ENCODE peak calls at places on chromosomes 12 and 14, in six cellular contexts. S is tibial artery; I is AG09309; L is stimulated activated CD4-positive, alpha-beta T cell treated with anti-CD3 and anti-CD28 coated beads, Interleukin-15, amount 100 ng/mL, for 1 hour; B is ureter; J is anterior cingulate cortex. T is an unnamed sample.

GRCh38 chr14:72617391-72618011 is 276.4 kb downstream of the DPF3 start:
- DNase-seq in S (no peak), I (no peak), L (no peak), B (no peak), J (no peak), T (peak; percentile 62)

GRCh38 chr12:113359133-113359938 is 949 bp downstream of the PLBD2 start:
- DNase-seq in S (peak; percentile 60), I (no peak), L (no peak), B (peak; percentile 63), J (peak; percentile 53), T (no peak)

GRCh38 chr14:58796636-58797429 is 159.1 kb downstream of the DACT1 start:
- DNase-seq in S (no peak), I (no peak), L (no peak), B (no peak), J (no peak), T (peak; percentile 4)

GRCh38 chr14:77490347-77490986 is 8.1 kb downstream of the ISM2 start:
- DNase-seq in S (no peak), I (no peak), L (no peak), B (no peak), J (no peak), T (no peak)

GRCh38 chr12:88579941-88580871 is at the start of gene KITLG:
- DNase-seq in S (peak; percentile 81), I (no peak), L (no peak), B (peak; percentile 86), J (peak; percentile 78), T (peak; percentile 94)

GRCh38 chr12:122984612-122985358 is 4.3 kb downstream of the ARL6IP4 start:
- DNase-seq in S (no peak), I (no peak), L (no peak), B (no peak), J (peak; percentile 26), T (peak; percentile 26)

GRCh38 chr14:55942101-55942645 is 176.0 kb upstream of the PELI2 start:
- DNase-seq in S (no peak), I (no peak), L (no peak), B (no peak), J (no peak), T (no peak)

GRCh38 chr14:62015945-62016344 is 253.7 kb downstream of the SNAPC1 start:
- DNase-seq in S (no peak), I (no peak), L (no peak), B (no peak), J (no peak), T (no peak)

GRCh38 chr12:109811624-109811995 is 21.6 kb downstream of the TRPV4 start:
- DNase-seq in S (no peak), I (no peak), L (no peak), B (no peak), J (no peak), T (peak; percentile 19)

GRCh38 chr12:89980236-89980635 is 271.6 kb upstream of the ATP2B1 start:
- DNase-seq in S (peak; percentile 43), I (peak; percentile 84), L (no peak), B (no peak), J (no peak), T (no peak)

GRCh38 chr14:50360093-50360492 is 36.6 kb downstream of the CDKL1 start:
- DNase-seq in S (no peak), I (no peak), L (no peak), B (peak; percentile 7), J (no peak), T (peak; percentile 25)

GRCh38 chr12:123231931-123232330 is 1.0 kb downstream of the MPHOSPH9 start:
- DNase-seq in S (no peak), I (no peak), L (no peak), B (no peak), J (no peak), T (peak; percentile 78)

GRCh38 chr14:77459072-77459723 is 1.3 kb downstream of the AHSA1 start:
- DNase-seq in S (peak; percentile 77), I (peak; percentile 34), L (no peak), B (peak; percentile 61), J (peak; percentile 18), T (peak; percentile 84)

GRCh38 chr12:107464644-107465043 is 221.0 kb upstream of the PWP1 start:
- DNase-seq in S (no peak), I (no peak), L (no peak), B (no peak), J (no peak), T (no peak)

T was measured in lung microvascular endothelial cell.